ENCODE peak calls at places on chromosomes 16 and 17, in six cellular contexts. L is stomach, A is A549, X is AG10803, H is thoracic aorta, K is heart left ventricle. I is an unnamed sample.

GRCh38 chr16:27204232-27204915 is 1.0 kb downstream of the KDM8 start:
- DNase-seq in H (no peak), K (peak), X (no peak), L (no peak), A (no peak), I (no peak)

GRCh38 chr17:38681096-38681495 is 6.3 kb upstream of the EPOP start:
- DNase-seq in H (no peak), L (no peak), K (no peak), A (no peak), X (no peak), I (no peak)

GRCh38 chr17:76293106-76293505 is 15.0 kb downstream of the QRICH2 start:
- DNase-seq in H (no peak), L (no peak), A (no peak), K (no peak), X (no peak), I (no peak)

GRCh38 chr17:81556175-81556691 is 4.1 kb upstream of the FAAP100 start:
- DNase-seq in X (peak), K (no peak), H (no peak), A (peak), L (no peak), I (peak)

GRCh38 chr17:18319604-18320256 is 4.6 kb downstream of the SMCR8 start:
- DNase-seq in L (peak), X (peak), K (no peak), H (no peak), A (peak), I (peak)

GRCh38 chr17:20944014-20944905 is 98.6 kb downstream of the USP22 start:
- DNase-seq in A (peak), H (no peak), K (no peak), X (no peak), L (peak), I (peak)

GRCh38 chr16:66705790-66706505 is 9.4 kb upstream of the CMTM4 start:
- DNase-seq in K (peak), L (peak), H (peak), X (peak), A (no peak), I (peak)

GRCh38 chr16:55703003-55704001 is 47.5 kb downstream of the SLC6A2 start:
- DNase-seq in A (peak), K (no peak), L (no peak), X (peak), H (no peak), I (peak)

GRCh38 chr17:15432807-15433547 is 34.4 kb downstream of the CDRT4 start:
- DNase-seq in K (no peak), H (no peak), X (peak), A (no peak), L (no peak), I (peak)

GRCh38 chr16:1559446-1559975 is 26.0 kb downstream of the TMEM204 start:
- DNase-seq in L (no peak), H (no peak), X (no peak), K (no peak), A (no peak), I (no peak)

GRCh38 chr17:10171057-10171456 is 27.3 kb downstream of the GAS7 start:
- DNase-seq in H (no peak), K (peak), A (no peak), L (no peak), X (peak), I (no peak)

GRCh38 chr17:44921122-44921882 is 6.0 kb upstream of the GFAP start:
- DNase-seq in H (no peak), A (no peak), X (no peak), K (no peak), L (no peak), I (peak)

GRCh38 chr16:69338557-69339288 is 641 bp downstream of the COG8 start:
- DNase-seq in H (no peak), X (no peak), L (no peak), K (no peak), A (no peak), I (no peak)

GRCh38 chr17:64641499-64641898 is 20.6 kb downstream of the SMURF2 start:
- DNase-seq in H (no peak), A (peak), L (no peak), X (peak), K (no peak), I (peak)

GRCh38 chr16:49832177-49832576 is 23.7 kb downstream of the ZNF423 start:
- DNase-seq in A (no peak), L (no peak), K (no peak), H (no peak), X (no peak), I (no peak)

GRCh38 chr16:55146939-55147338 is 177.1 kb upstream of the IRX6 start:
- DNase-seq in L (no peak), K (no peak), A (no peak), X (peak), H (no peak), I (no peak)

GRCh38 chr17:11031787-11032186 is 193.9 kb upstream of the PIRT start:
- DNase-seq in H (no peak), L (no peak), A (peak), K (no peak), X (no peak), I (no peak)

GRCh38 chr16:31352344-31353115 is 2.4 kb upstream of the ITGAX start:
- DNase-seq in K (no peak), L (no peak), A (no peak), X (no peak), H (no peak), I (no peak)

GRCh38 chr16:14400285-14400977 is 229.6 kb downstream of the PARN start:
- DNase-seq in A (no peak), H (no peak), L (no peak), K (no peak), X (no peak), I (no peak)

GRCh38 chr16:14394834-14395233 is 235.2 kb downstream of the PARN start:
- DNase-seq in A (no peak), K (no peak), H (no peak), L (no peak), X (no peak), I (no peak)

GRCh38 chr16:14399397-14400284 is 230.4 kb downstream of the PARN start:
- DNase-seq in H (peak), X (peak), A (peak), L (no peak), K (peak), I (peak)

GRCh38 chr16:14401839-14402115 is 228.3 kb downstream of the PARN start:
- DNase-seq in K (no peak), X (peak), L (no peak), A (peak), H (no peak), I (peak)

DNA sequence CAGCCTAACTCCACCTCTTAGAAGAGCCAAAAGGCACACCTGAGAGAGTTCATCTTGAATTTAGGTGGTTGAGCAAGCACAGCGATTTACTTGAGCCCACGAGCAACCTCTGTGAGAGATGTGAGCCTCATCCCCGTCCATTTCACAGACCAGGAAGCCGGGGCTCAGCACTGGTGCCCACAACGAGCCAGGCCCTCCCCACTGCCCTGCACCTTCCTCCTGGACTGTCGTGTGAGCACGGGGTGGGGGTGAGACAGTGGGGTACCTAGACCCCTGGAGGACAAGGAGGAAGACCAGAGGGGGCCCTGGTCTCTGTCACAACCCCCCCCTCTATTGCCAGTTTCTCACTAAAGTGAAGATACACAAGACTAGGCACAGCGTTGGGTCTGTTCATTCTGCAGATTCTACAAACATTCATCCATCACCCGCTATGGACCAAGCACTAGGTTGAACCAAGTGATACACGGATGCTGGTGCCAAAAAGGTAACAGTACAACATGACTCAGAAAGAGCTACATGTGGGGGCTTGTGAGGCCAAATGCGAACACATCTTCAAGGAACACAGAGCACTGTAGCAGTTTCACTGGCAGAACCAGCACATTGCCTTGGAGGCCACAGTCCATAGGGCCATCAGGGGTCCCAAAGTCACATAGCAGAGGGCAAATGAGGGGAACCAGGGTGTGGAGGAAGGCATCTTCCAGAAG is 231.9 kb downstream of the PARN start:
- DNase-seq in A (peak), X (no peak), H (no peak), K (no peak), L (no peak), I (no peak)
- TF ChIP-seq CTCF in A (no peak), X (no peak), H (no peak), K (no peak), L (no peak), I (no peak)

GRCh38 chr16:24348511-24349290 is 92.6 kb downstream of the CACNG3 start:
- DNase-seq in H (no peak), L (no peak), X (no peak), A (no peak), K (no peak), I (no peak)
- H3K4me3 ChIP-seq in H (no peak), L (no peak), X (no peak), A (no peak), K (no peak), I (no peak)

DNA sequence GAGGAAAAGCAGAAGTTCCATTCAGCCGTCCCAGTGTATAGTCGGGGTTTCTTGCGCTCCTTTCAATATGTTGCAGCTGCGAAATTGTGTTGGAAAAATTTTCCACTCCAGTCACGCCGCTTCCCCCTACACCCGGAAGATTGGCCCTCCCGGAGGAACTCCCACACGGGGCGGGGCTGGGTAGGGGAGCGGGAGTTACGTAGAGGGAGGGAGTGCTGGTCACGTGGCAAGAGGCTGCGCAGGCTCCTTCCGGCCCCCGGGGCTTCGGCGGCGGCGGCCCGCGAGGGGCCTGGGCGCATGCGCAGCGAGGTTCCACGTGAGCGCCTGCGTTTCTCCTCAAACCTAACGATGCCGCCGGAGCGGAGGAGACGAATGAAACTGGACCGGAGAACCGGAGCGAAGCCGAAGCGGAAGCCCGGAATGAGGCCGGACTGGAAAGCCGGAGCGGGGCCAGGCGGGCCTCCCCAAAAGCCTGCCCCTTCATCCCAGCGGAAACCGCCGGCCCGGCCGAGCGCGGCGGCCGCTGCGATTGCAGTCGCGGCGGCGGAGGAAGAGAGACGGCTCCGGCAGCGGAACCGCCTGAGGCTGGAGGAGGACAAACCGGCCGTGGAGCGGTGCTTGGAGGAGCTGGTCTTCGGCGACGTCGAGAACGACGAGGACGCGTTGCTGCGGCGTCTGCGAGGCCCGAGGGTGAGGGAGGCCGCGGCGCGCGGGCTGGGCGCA is at the start of gene UTP18:
- DNase-seq in X (peak), K (peak), H (peak), A (peak), L (peak), I (peak)
- TF ChIP-seq CTCF in X (no peak), K (no peak), H (no peak), A (no peak), L (no peak), I (no peak)

GRCh38 chr17:7313890-7314718 is 1.1 kb downstream of the GPS2 start:
- DNase-seq in K (no peak), A (peak), X (peak), H (no peak), L (no peak), I (peak)

GRCh38 chr17:7311110-7311698 is 3.8 kb downstream of the EIF5A start:
- DNase-seq in K (no peak), L (no peak), X (no peak), A (no peak), H (no peak), I (no peak)

GRCh38 chr17:7314719-7315569 is at the start of gene GPS2:
- DNase-seq in X (peak), A (peak), K (peak), L (peak), H (peak), I (peak)

GRCh38 chr17:7312432-7313027 is 2.6 kb downstream of the GPS2 start:
- DNase-seq in A (no peak), L (no peak), H (no peak), X (no peak), K (no peak), I (no peak)

DNA sequence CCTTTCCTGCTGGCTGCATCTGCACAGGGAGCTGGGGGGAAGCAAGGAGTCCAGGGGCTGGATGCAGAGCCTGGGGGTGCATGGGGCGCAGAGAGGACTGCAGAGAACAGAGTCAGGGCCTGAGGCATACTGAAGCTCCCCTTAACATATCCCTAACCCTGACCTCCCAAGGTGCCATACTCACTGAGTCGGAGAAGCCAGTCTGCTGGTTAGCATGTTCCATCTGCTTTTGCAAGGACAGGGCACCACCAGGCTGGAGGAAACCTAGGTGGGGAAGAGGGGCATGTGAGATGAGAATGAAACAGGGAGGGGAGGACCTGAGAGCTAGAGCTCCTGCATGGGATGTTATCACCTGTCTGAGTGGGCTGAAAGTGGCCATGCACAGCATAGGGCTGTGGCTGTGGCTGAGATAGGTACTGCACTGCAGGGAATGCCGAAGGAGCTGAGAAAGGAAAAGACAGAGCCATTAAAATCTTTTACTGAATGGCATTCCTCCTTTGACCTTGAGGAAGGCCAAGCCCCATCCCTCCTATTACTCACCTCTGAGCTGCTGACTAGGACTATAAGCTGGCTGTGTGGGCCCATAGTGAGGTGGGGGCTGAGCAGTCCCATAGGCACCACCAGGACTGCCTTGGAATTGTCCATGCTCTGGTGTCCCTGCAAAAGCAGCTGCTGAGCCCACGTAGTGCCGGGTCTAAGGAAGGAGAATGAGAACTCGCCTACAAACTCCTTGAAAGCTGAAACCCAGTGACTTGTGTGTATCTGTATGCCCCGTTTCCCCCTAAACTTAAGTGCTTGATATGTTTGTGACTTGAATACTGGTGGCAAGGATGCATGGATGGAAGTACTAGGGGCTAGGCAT is 1.9 kb downstream of the GPS2 start:
- DNase-seq in K (no peak), A (peak), H (no peak), L (no peak), X (no peak), I (no peak)
- H3K4me3 ChIP-seq in K (no peak), A (no peak), H (no peak), L (no peak), X (no peak), I (no peak)

DNA sequence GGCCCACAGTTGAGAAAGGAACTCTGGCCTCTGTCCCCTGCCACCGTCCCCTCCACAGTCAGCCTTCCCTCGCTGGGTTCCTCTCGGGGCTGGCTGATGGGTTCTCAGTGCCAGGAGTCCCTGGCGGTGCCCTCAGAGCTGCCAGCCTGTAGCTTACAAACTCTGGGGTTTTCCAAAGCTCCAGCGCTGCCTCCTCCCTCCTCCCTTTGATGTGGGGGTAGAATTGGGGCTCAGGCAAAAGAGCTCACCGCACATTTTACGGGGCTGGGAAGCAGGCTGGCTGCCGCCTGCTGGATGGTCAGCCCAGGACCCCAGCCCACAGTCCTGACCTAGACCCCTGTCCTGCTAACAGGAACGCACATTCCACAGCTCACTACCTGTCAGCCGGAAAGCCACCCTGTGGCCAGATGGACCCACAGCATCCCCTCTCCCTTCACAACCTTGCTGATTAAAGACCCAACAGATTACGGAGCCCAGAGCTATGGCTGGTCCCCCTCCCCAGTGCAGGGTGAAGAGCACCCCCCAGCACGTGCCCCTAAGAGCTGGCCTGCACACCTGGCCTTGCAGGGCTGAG is 6.0 kb downstream of the VASN start:
- DNase-seq in X (no peak), K (no peak), H (no peak), A (no peak), L (peak), I (no peak)
- TF ChIP-seq CTCF in X (peak), K (no peak), H (peak), A (no peak), L (no peak), I (peak)

I was measured in choroid plexus epithelial cell.